ENCODE peak calls at places on chromosomes 11 and 22, in seven cellular contexts. H is stomach, B is AG10803, P is activated T-cell treated with anti-CD3 and anti-CD28 coated beads for 48 hours, T is frontal cortex, Z is lower lobe of right lung, M is NCI-H2081 treated with DMSO at 0.1 percent for 48 hours. Q is an unnamed sample.

GRCh38 chr22:36317658-36318271 is 64.8 kb downstream of the APOL1 start:
- DNase-seq in H (no peak), M (no peak), Z (no peak), T (no peak), B (no peak), P (no peak), Q (no peak)

GRCh38 chr11:109644158-109644557 is 222.2 kb downstream of the C11orf87 start:
- DNase-seq in B (peak), M (peak), Z (no peak), H (no peak), T (peak), P (no peak), Q (peak)

GRCh38 chr11:2077061-2077802 is 62.0 kb downstream of the IGF2 start:
- DNase-seq in T (no peak), P (peak), M (no peak), B (peak), H (peak), Z (no peak), Q (no peak)

GRCh38 chr11:114078423-114078822 is 18.9 kb downstream of the ZBTB16 start:
- DNase-seq in B (no peak), M (no peak), P (no peak), Z (no peak), T (no peak), H (no peak), Q (no peak)

GRCh38 chr22:48071828-48072227 is 1309.4 kb downstream of the TBC1D22A start:
- DNase-seq in Z (no peak), M (no peak), B (no peak), P (no peak), T (no peak), H (no peak), Q (no peak)

GRCh38 chr11:112459001-112459400 is 198.3 kb upstream of the PLET1 start:
- DNase-seq in M (no peak), T (no peak), Z (no peak), H (no peak), P (no peak), B (no peak), Q (no peak)

GRCh38 chr11:62152245-62153086 is 28.7 kb downstream of the INCENP start:
- DNase-seq in B (no peak), H (peak), T (no peak), M (no peak), Z (no peak), P (no peak), Q (no peak)

GRCh38 chr11:113991170-113991569 is 16.3 kb downstream of the HTR3A start:
- DNase-seq in P (no peak), M (no peak), H (no peak), B (no peak), Z (no peak), T (no peak), Q (no peak)

GRCh38 chr11:115674176-115674575 is 170.0 kb upstream of the CADM1 start:
- DNase-seq in P (no peak), H (no peak), M (no peak), B (peak), Z (no peak), T (no peak), Q (no peak)